ENCODE peak calls at places on chromosomes 12 and 14, in five cellular contexts. T is SK-MEL-5, D is M059J, O is A673, X is left cardiac atrium. S is an unnamed sample.

GRCh38 chr12:96327889-96328288 is 72.3 kb downstream of the CDK17 start:
- DNase-seq in T (no peak), D (no peak), O (no peak), X (no peak), S (no peak)

GRCh38 chr12:49936895-49937294 is 13.6 kb upstream of the AQP2 start:
- DNase-seq in T (no peak), D (no peak), O (no peak), X (no peak), S (no peak)

GRCh38 chr12:95218852-95219171 is 1.2 kb downstream of the VEZT start:
- DNase-seq in T (peak), D (peak), O (peak), X (no peak), S (no peak)

GRCh38 chr14:68253878-68254528 is 434.4 kb downstream of the RAD51B start:
- DNase-seq in T (no peak), D (no peak), O (no peak), X (no peak), S (no peak)

GRCh38 chr14:78764240-78764639 is 594.1 kb downstream of the NRXN3 start:
- DNase-seq in T (no peak), D (peak), O (no peak), X (no peak), S (no peak)

GRCh38 chr12:71685961-71686657 is at the start of gene TMEM19:
- DNase-seq in T (peak), D (peak), O (peak), X (peak), S (peak)

GRCh38 chr14:91063119-91063518 is 2.7 kb upstream of the RPS6KA5 start:
- DNase-seq in T (peak), D (no peak), O (no peak), X (no peak), S (no peak)

GRCh38 chr12:80648866-80649265 is 58.6 kb upstream of the MYF6 start:
- DNase-seq in T (no peak), D (peak), O (no peak), X (no peak), S (no peak)

GRCh38 chr12:44875954-44876553 is at the start of gene NELL2:
- DNase-seq in T (peak), D (peak), O (peak), X (peak), S (peak)

GRCh38 chr12:46483572-46484395 is 111.2 kb upstream of the SLC38A2 start:
- DNase-seq in T (no peak), D (peak), O (no peak), X (no peak), S (no peak)

GRCh38 chr14:71438684-71439083 is 493.5 kb upstream of the RGS6 start:
- DNase-seq in T (no peak), D (peak), O (peak), X (no peak), S (no peak)

GRCh38 chr12:78157199-78157598 is 326.5 kb downstream of the NAV3 start:
- DNase-seq in T (no peak), D (no peak), O (no peak), X (no peak), S (no peak)

GRCh38 chr14:93655078-93655750 is 133.1 kb downstream of the PRIMA1 start:
- DNase-seq in T (peak), D (peak), O (peak), X (no peak), S (no peak)

GRCh38 chr14:61754627-61755381 is 7.4 kb upstream of the SNAPC1 start:
- DNase-seq in T (no peak), D (peak), O (no peak), X (no peak), S (no peak)

GRCh38 chr12:120562906-120563305 is 18.3 kb downstream of the POP5 start:
- DNase-seq in T (no peak), D (no peak), O (no peak), X (no peak), S (no peak)

GRCh38 chr12:93378373-93379310 is 917 bp downstream of the NUDT4 start:
- DNase-seq in T (peak), D (peak), O (peak), X (peak), S (no peak)

GRCh38 chr14:106788534-106788933 is 1262.2 kb downstream of the TMEM121 start:
- DNase-seq in T (no peak), D (no peak), O (no peak), X (no peak), S (no peak)

GRCh38 chr14:96901227-96901626 is 104.0 kb downstream of the VRK1 start:
- DNase-seq in T (no peak), D (no peak), O (no peak), X (no peak), S (no peak)

GRCh38 chr14:64811676-64812075 is 68.0 kb downstream of the SPTB start:
- DNase-seq in T (no peak), D (peak), O (no peak), X (no peak), S (no peak)

GRCh38 chr12:106135781-106136180 is 3.0 kb downstream of the NUAK1 start:
- DNase-seq in T (no peak), D (peak), O (no peak), X (no peak), S (no peak)

GRCh38 chr12:131025939-131026702 is 72.4 kb downstream of the ADGRD1 start:
- DNase-seq in T (peak), D (no peak), O (no peak), X (no peak), S (peak)

GRCh38 chr12:89873745-89874144 is 165.1 kb upstream of the ATP2B1 start:
- DNase-seq in T (no peak), D (peak), O (no peak), X (no peak), S (no peak)

GRCh38 chr14:70981005-70981952 is 74.0 kb downstream of the PCNX1 start:
- DNase-seq in T (no peak), D (no peak), O (peak), X (no peak), S (no peak)

GRCh38 chr14:91349481-91350074 is 68.0 kb downstream of the CCDC88C start:
- DNase-seq in T (no peak), D (no peak), O (no peak), X (no peak), S (no peak)

GRCh38 chr12:33251548-33251947 is 188.1 kb downstream of the SYT10 start:
- DNase-seq in T (no peak), D (no peak), O (no peak), X (no peak), S (no peak)

GRCh38 chr14:97917169-97917568 is 1120.0 kb downstream of the VRK1 start:
- DNase-seq in T (no peak), D (no peak), O (no peak), X (no peak), S (no peak)

GRCh38 chr12:21350975-21351374 is 16.3 kb upstream of the SLCO1A2 start:
- DNase-seq in T (no peak), D (no peak), O (no peak), X (no peak), S (no peak)

GRCh38 chr14:101977311-101978071 is 13.1 kb downstream of the DYNC1H1 start:
- DNase-seq in T (peak), D (no peak), O (no peak), X (no peak), S (no peak)

GRCh38 chr12:113261847-113262470 is 40.7 kb downstream of the TPCN1 start:
- DNase-seq in T (no peak), D (no peak), O (no peak), X (peak), S (peak)

GRCh38 chr12:129201029-129201428 is 347.8 kb downstream of the GLT1D1 start:
- DNase-seq in T (no peak), D (no peak), O (no peak), X (no peak), S (no peak)

GRCh38 chr12:97038859-97039258 is 131.8 kb downstream of the NEDD1 start:
- DNase-seq in T (no peak), D (peak), O (no peak), X (no peak), S (no peak)

S was measured in posterior vena cava.